ENCODE peak calls at places on chromosomes 5 and 9, in four cellular contexts. U, M, N and K are unnamed samples.

GRCh38 chr5:3845249-3845648 is 249.6 kb downstream of the IRX1 start:
- DNase-seq in U (peak; percentile 7), M (no peak), N (no peak), K (no peak)

GRCh38 chr5:136210259-136210658 is 17.3 kb upstream of the SMIM32 start:
- DNase-seq in U (no peak), M (no peak), N (no peak), K (no peak)

GRCh38 chr5:158838788-158839187 is 260.9 kb downstream of the EBF1 start:
- DNase-seq in U (no peak), M (no peak), N (no peak), K (no peak)

GRCh38 chr5:110362252-110362651 is 364.2 kb downstream of the TMEM232 start:
- DNase-seq in U (no peak), M (no peak), N (no peak), K (no peak)

GRCh38 chr5:94471496-94471895 is 146.9 kb downstream of the KIAA0825 start:
- DNase-seq in U (no peak), M (no peak), N (no peak), K (no peak)

GRCh38 chr5:59999056-59999455 is 105.5 kb upstream of the PDE4D start:
- DNase-seq in U (no peak), M (no peak), N (no peak), K (no peak)

GRCh38 chr9:115414561-115414960 is 296.6 kb upstream of the TNC start:
- DNase-seq in U (no peak), M (no peak), N (no peak), K (no peak)

GRCh38 chr5:119315516-119315949 is 40.3 kb upstream of the TNFAIP8 start:
- DNase-seq in U (peak; percentile 31), M (peak; percentile 69), N (peak; percentile 63), K (no peak)

GRCh38 chr5:94615843-94616242 is 2.6 kb downstream of the KIAA0825 start:
- DNase-seq in U (no peak), M (no peak), N (no peak), K (no peak)

GRCh38 chr9:70435948-70436347 is 21.5 kb upstream of the KLF9 start:
- DNase-seq in U (no peak), M (no peak), N (no peak), K (peak; percentile 82)

GRCh38 chr9:79023134-79023577 is 548.6 kb upstream of the TLE4 start:
- DNase-seq in U (no peak), M (no peak), N (no peak), K (peak; percentile 96)

GRCh38 chr9:111798786-111799185 is 4.0 kb upstream of the SHOC1 start:
- DNase-seq in U (no peak), M (no peak), N (no peak), K (peak; percentile 85)

GRCh38 chr5:144566747-144567415 is 396.2 kb downstream of the KCTD16 start:
- DNase-seq in U (no peak), M (no peak), N (no peak), K (peak; percentile 76)

GRCh38 chr5:122694884-122695283 is 80.0 kb upstream of the SNX2 start:
- DNase-seq in U (no peak), M (no peak), N (no peak), K (no peak)

GRCh38 chr5:31271567-31271966 is 78.1 kb downstream of the CDH6 start:
- DNase-seq in U (no peak), M (no peak), N (no peak), K (no peak)

GRCh38 chr9:113661074-113661473 is 197.5 kb downstream of the RGS3 start:
- DNase-seq in U (no peak), M (no peak), N (no peak), K (no peak)

GRCh38 chr9:113658565-113658935 is 195.0 kb downstream of the RGS3 start:
- DNase-seq in U (no peak), M (no peak), N (no peak), K (no peak)

GRCh38 chr9:113659039-113659438 is 195.5 kb downstream of the RGS3 start:
- DNase-seq in U (no peak), M (no peak), N (no peak), K (no peak)

GRCh38 chr9:113657765-113658564 is 194.4 kb downstream of the RGS3 start:
- DNase-seq in U (peak; percentile 73), M (peak; percentile 39), N (peak; percentile 89), K (peak; percentile 83)

DNA sequence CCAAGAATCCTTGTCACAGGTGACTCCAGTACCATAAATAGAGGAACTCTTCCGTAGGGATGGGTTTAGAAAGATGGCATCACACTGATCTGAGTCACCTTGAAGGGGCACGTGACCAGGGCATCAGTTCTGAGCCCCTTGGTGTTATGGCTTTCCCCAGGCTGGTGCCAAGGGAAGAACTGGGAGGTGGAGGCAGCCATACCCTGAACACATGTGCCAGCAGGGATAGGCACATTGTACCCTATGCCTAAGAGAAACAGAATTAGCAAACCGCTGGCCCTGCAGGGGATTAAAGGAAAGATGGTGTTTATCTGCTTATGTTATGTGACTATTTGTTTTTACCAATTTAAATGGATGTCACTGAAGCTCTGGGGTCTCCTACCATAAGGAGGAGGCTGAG is 196.2 kb downstream of the RGS3 start:
- DNase-seq in U (no peak), M (no peak), N (no peak), K (no peak)
- H3K27me3 ChIP-seq in U (peaks cover 28% of the 10 kb centered on the region), M (peaks cover 1% of the 10 kb centered on the region), N (peaks cover 45% of the 10 kb centered on the region), K (peaks cover 7% of the 10 kb centered on the region)

GRCh38 chr5:1762121-1762877 is 37.3 kb downstream of the MRPL36 start:
- DNase-seq in U (no peak), M (no peak), N (no peak), K (no peak)

GRCh38 chr5:1764606-1764960 is 35.1 kb downstream of the MRPL36 start:
- DNase-seq in U (no peak), M (no peak), N (no peak), K (no peak)

GRCh38 chr5:1763960-1764605 is 35.6 kb downstream of the MRPL36 start:
- DNase-seq in U (no peak), M (no peak), N (no peak), K (no peak)

GRCh38 chr5:1762878-1763547 is 36.6 kb downstream of the MRPL36 start:
- DNase-seq in U (no peak), M (no peak), N (no peak), K (no peak)

GRCh38 chr5:1763548-1763911 is 36.1 kb downstream of the MRPL36 start:
- DNase-seq in U (peak; percentile 43), M (no peak), N (peak; percentile 51), K (peak; percentile 72)
- TF ChIP-seq BHLHE40 in U (no peak), M (no peak), N (no peak), K (no peak)

DNA sequence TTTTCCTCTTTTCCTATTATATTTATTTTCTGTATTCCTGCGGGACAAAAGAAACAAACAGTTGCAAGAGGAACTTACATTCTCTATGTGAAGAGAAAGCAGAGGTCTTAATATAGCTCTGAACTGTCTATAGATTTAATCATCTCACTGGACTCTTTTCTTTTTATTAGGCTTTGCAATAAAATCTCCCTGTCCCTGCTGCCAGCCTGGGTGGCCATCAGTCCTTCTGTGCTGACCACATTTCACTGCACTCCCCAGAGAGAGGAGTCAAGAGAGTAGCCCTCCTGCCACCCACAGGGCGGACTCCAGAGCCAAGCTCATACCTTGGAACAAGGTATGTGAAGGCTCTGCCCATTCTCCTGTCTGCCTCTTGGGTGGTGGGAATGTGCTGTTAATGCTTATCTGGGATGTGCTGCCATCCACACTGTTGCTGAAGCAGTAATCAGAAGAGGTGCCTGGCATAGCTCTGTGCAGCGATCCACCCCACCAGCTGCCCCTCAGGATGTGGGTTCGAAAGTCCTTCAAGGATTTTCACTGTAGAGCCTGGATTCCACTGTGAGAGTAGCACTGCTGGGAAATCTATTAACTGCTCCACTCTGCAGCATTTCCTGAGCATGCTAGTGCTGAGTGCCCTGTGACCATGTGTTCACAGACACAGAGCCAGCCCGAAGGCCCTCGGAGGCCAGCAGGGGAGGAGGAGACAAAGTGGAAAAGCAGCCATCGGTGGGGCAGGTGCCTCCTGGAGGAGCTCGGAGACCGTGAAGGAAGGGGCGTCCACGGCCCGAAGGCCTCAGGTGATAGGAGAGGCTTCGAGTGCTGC is 334.6 kb downstream of the MED10 start:
- DNase-seq in U (no peak), M (no peak), N (no peak), K (no peak)
- H3K27me3 ChIP-seq in U (peaks cover 11% of the 10 kb centered on the region), M (no peaks in the 10 kb centered on the region), N (peaks cover 31% of the 10 kb centered on the region), K (no peaks in the 10 kb centered on the region)

GRCh38 chr5:169248520-169248919 is 52.4 kb downstream of the SLIT3 start:
- DNase-seq in U (no peak), M (no peak), N (no peak), K (no peak)
- TF ChIP-seq BHLHE40 in U (no peak), M (no peak), N (no peak), K (no peak)

DNA sequence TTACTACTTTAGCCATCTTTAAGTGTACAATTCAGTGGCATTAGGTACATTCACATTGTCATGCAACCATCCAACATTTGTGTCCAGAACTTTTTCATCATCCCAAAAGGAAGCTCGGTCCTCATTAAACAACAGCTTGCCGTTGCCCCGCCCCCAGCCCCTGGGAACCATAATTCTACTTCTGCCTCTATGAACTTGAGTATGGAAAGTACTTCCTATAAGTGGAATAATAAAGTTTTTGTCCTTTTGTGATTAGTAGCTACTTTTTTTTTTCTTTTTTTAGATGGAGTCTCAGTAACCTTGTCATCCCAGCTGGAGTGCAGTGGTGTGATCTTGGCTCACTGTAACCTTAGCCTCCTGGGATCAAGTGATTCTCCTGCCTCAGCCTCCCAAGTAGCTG is 5.0 kb downstream of the GBGT1 start:
- DNase-seq in U (no peak), M (no peak), N (no peak), K (no peak)
- H3K27me3 ChIP-seq in U (peaks cover 9% of the 10 kb centered on the region), M (no peaks in the 10 kb centered on the region), N (no peaks in the 10 kb centered on the region), K (no peaks in the 10 kb centered on the region)

DNA sequence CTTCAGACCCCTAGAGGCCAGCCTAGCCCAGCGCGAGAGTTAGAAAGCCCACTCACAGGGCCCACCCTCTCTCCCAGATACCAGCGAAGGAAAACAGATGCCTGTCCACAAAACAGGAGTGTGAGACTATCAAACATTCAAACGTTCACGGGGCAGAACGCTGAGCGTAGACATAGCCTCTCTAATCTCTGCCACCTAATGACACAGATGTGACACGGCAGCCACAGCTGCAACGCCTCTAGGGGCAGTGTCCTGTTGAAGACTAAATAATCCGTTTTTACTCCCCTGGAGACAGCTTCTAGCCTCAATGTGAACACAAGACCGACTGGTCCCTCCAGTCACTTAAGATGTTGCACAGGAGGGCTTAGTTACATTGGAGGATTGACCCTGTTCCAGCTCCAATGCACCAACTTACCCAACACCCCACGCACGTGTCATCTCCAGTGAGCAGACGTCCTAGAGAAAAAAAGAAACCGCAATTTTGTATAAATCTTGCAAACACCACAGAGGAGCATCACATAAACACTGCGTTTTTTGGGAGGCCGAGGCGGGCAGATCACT is 14.3 kb downstream of the DIPK1B start:
- DNase-seq in U (peak; percentile 67), M (peak; percentile 21), N (no peak), K (peak; percentile 31)
- TF ChIP-seq BHLHE40 in U (no peak), M (peak; percentile 54), N (no peak), K (peak; percentile 43)

DNA sequence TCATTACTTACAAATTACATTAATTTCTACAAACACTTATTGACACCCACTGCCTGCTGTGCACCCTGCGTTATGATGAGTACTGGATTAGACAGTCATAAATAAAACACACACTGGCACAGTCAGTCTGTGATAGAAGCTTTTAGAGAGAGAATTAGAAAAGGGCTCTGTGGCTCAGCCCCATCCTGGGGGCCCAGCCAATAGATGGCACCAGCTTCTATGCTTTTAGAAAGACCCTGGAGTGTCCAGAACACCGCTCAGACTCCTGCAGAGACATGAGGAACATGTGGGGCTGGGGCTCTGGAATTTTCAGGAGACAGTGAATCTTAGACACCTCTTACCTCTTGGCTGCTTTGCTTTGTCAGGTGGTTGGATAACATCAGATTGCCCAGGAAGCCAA is 61.0 kb upstream of the RAPGEF1 start:
- DNase-seq in U (no peak), M (no peak), N (no peak), K (no peak)
- H3K27me3 ChIP-seq in U (peaks cover 2% of the 10 kb centered on the region), M (no peaks in the 10 kb centered on the region), N (peaks cover 9% of the 10 kb centered on the region), K (peaks cover 25% of the 10 kb centered on the region)